ENCODE peak calls at places on chromosomes 11 and 22, in ten cellular contexts. K is lower leg skin, L is uterus, F is IMR-90, X is gastrocnemius medialis, Q is heart left ventricle, V is body of pancreas, B is A549, Y is K562, R is NB4. O is an unnamed sample.

GRCh38 chr11:68380786-68381622 is 68.6 kb downstream of the LRP5 start:
- DNase-seq in K (no peak), L (no peak), F (peak), X (no peak), Q (peak), V (no peak), B (peak), Y (no peak), R (no peak), O (no peak)

GRCh38 chr22:35835998-35836691 is 118.5 kb downstream of the APOL5 start:
- DNase-seq in K (no peak), L (peak), F (peak), X (peak), Q (peak), V (peak), B (peak), Y (no peak), R (no peak), O (peak)

GRCh38 chr11:44989831-44990566 is 39.3 kb upstream of the TP53I11 start:
- DNase-seq in K (peak), L (peak), F (no peak), X (peak), Q (peak), V (peak), B (no peak), Y (no peak), R (no peak), O (no peak)

GRCh38 chr22:48500481-48501230 is 1327.0 kb downstream of the BRD1 start:
- DNase-seq in K (no peak), L (no peak), F (no peak), X (no peak), Q (no peak), V (no peak), B (no peak), Y (no peak), R (peak), O (no peak)

GRCh38 chr22:26608129-26608528 is 9.7 kb downstream of the CRYBB1 start:
- DNase-seq in K (no peak), L (no peak), F (no peak), X (no peak), Q (no peak), V (no peak), B (no peak), Y (no peak), R (no peak), O (no peak)

GRCh38 chr22:25134028-25134427 is 65.6 kb upstream of the CRYBB3 start:
- DNase-seq in K (peak), L (no peak), F (no peak), X (no peak), Q (no peak), V (peak), B (no peak), Y (no peak), R (no peak), O (no peak)

GRCh38 chr11:114821626-114822025 is 143.3 kb downstream of the NXPE2 start:
- DNase-seq in K (no peak), L (no peak), F (peak), X (peak), Q (no peak), V (no peak), B (no peak), Y (peak), R (peak), O (no peak)

GRCh38 chr22:49140921-49141680 is 686.6 kb downstream of the BRD1 start:
- DNase-seq in K (no peak), L (no peak), F (no peak), X (no peak), Q (no peak), V (no peak), B (no peak), Y (no peak), R (no peak), O (no peak)

GRCh38 chr11:10181811-10182210 is 112.2 kb downstream of the SBF2 start:
- DNase-seq in K (no peak), L (no peak), F (peak), X (no peak), Q (no peak), V (no peak), B (peak), Y (no peak), R (peak), O (no peak)

GRCh38 chr11:117851091-117851490 is 25.4 kb downstream of the FXYD6 start:
- DNase-seq in K (no peak), L (peak), F (peak), X (no peak), Q (peak), V (no peak), B (no peak), Y (no peak), R (no peak), O (no peak)

GRCh38 chr11:80698646-80699045 is 1257.8 kb upstream of the TENM4 start:
- DNase-seq in K (peak), L (no peak), F (no peak), X (no peak), Q (no peak), V (no peak), B (no peak), Y (no peak), R (no peak), O (no peak)

GRCh38 chr11:19121646-19122045 is 4.7 kb downstream of the ZDHHC13 start:
- DNase-seq in K (no peak), L (no peak), F (peak), X (no peak), Q (no peak), V (no peak), B (no peak), Y (no peak), R (no peak), O (no peak)

GRCh38 chr11:94185387-94186084 is 56.9 kb downstream of the PANX1 start:
- DNase-seq in K (no peak), L (no peak), F (peak), X (no peak), Q (no peak), V (peak), B (no peak), Y (no peak), R (no peak), O (no peak)

GRCh38 chr11:65423516-65424199 is 1.1 kb downstream of the NEAT1 start:
- DNase-seq in K (no peak), L (no peak), F (peak), X (no peak), Q (no peak), V (no peak), B (peak), Y (no peak), R (peak), O (no peak)

GRCh38 chr11:64120951-64121569 is 44.9 kb downstream of the MACROD1 start:
- DNase-seq in K (peak), L (no peak), F (peak), X (peak), Q (peak), V (no peak), B (peak), Y (no peak), R (no peak), O (peak)

GRCh38 chr11:111586305-111586915 is 15.8 kb upstream of the SIK2 start:
- DNase-seq in K (no peak), L (no peak), F (peak), X (no peak), Q (no peak), V (peak), B (peak), Y (peak), R (peak), O (no peak)

GRCh38 chr11:60776167-60776566 is 9.0 kb upstream of the MS4A10 start:
- DNase-seq in K (no peak), L (no peak), F (no peak), X (no peak), Q (no peak), V (no peak), B (no peak), Y (no peak), R (no peak), O (no peak)

GRCh38 chr11:76610871-76611475 is 59.6 kb downstream of the LRRC32 start:
- DNase-seq in K (no peak), L (no peak), F (no peak), X (no peak), Q (peak), V (no peak), B (no peak), Y (no peak), R (no peak), O (no peak)

GRCh38 chr22:49099496-49100124 is 728.1 kb downstream of the BRD1 start:
- DNase-seq in K (no peak), L (no peak), F (no peak), X (no peak), Q (no peak), V (no peak), B (peak), Y (no peak), R (peak), O (no peak)

GRCh38 chr11:93849751-93850584 is 450 bp downstream of the VSTM5 start:
- DNase-seq in K (no peak), L (peak), F (no peak), X (no peak), Q (peak), V (peak), B (peak), Y (peak), R (peak), O (no peak)

GRCh38 chr22:36395061-36395849 is 7.5 kb upstream of the MYH9 start:
- DNase-seq in K (no peak), L (no peak), F (no peak), X (no peak), Q (no peak), V (no peak), B (no peak), Y (peak), R (no peak), O (no peak)

GRCh38 chr11:131666006-131666405 is 295.6 kb downstream of the NTM start:
- DNase-seq in K (no peak), L (no peak), F (no peak), X (no peak), Q (no peak), V (no peak), B (no peak), Y (no peak), R (no peak), O (no peak)

GRCh38 chr11:131667566-131667965 is 297.2 kb downstream of the NTM start:
- DNase-seq in K (no peak), L (no peak), F (no peak), X (no peak), Q (no peak), V (no peak), B (no peak), Y (no peak), R (no peak), O (no peak)

GRCh38 chr11:131665344-131665968 is 295.0 kb downstream of the NTM start:
- DNase-seq in K (no peak), L (no peak), F (no peak), X (no peak), Q (no peak), V (no peak), B (no peak), Y (no peak), R (no peak), O (no peak)

GRCh38 chr11:131664811-131665210 is 294.4 kb downstream of the NTM start:
- DNase-seq in K (no peak), L (no peak), F (no peak), X (no peak), Q (no peak), V (no peak), B (no peak), Y (no peak), R (no peak), O (no peak)

DNA sequence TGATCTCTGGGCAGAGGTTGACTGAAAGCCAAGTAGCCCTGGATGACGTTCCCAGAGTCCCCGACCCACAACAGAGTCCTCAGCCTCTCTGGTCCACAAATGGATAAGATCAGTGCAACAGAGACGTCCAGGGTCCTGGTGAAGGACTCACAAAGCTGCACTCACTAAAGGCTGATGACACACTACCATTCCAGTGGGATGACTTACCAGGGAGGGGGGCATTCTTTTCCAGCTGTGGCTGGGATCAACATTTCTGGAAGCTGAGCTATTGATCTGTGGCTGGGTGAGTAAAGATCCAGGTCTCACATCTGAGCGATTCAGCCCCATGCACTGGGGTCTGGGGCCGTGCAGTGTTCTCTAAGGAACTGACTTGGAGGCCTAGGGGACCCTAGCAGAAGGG is 296.2 kb downstream of the NTM start:
- DNase-seq in K (no peak), L (no peak), F (peak), X (no peak), Q (no peak), V (no peak), B (no peak), Y (no peak), R (no peak), O (peak)
- TF ChIP-seq POLR2A in K (no peak), L (no peak), F (no peak), X (no peak), Q (no peak), V (no peak), B (no peak), Y (no peak), R (no peak), O (no peak)

GRCh38 chr22:42562684-42563083 is 8.9 kb downstream of the SERHL2 start:
- DNase-seq in K (no peak), L (no peak), F (no peak), X (no peak), Q (no peak), V (no peak), B (no peak), Y (peak), R (no peak), O (no peak)
- TF ChIP-seq POLR2A in K (no peak), L (no peak), F (no peak), X (no peak), Q (no peak), V (no peak), B (no peak), Y (no peak), R (no peak), O (no peak)

GRCh38 chr11:57203359-57203758 is 21.6 kb downstream of the LRRC55 start:
- DNase-seq in K (no peak), L (peak), F (peak), X (peak), Q (peak), V (peak), B (no peak), Y (no peak), R (no peak), O (no peak)

GRCh38 chr11:57202282-57202681 is 20.5 kb downstream of the LRRC55 start:
- DNase-seq in K (no peak), L (no peak), F (no peak), X (no peak), Q (peak), V (no peak), B (no peak), Y (no peak), R (no peak), O (no peak)

GRCh38 chr11:57207160-57207559 is 25.4 kb downstream of the LRRC55 start:
- DNase-seq in K (no peak), L (no peak), F (no peak), X (no peak), Q (no peak), V (no peak), B (no peak), Y (no peak), R (no peak), O (no peak)

GRCh38 chr11:57203882-57204281 is 22.1 kb downstream of the LRRC55 start:
- DNase-seq in K (no peak), L (no peak), F (no peak), X (no peak), Q (no peak), V (no peak), B (no peak), Y (no peak), R (no peak), O (no peak)

GRCh38 chr11:57205046-57205671 is 23.4 kb downstream of the LRRC55 start:
- DNase-seq in K (no peak), L (no peak), F (peak), X (no peak), Q (peak), V (no peak), B (peak), Y (no peak), R (peak), O (no peak)
- TF ChIP-seq POLR2A in K (no peak), L (no peak), F (no peak), X (no peak), Q (no peak), V (no peak), B (no peak), Y (no peak), R (no peak), O (no peak)

DNA sequence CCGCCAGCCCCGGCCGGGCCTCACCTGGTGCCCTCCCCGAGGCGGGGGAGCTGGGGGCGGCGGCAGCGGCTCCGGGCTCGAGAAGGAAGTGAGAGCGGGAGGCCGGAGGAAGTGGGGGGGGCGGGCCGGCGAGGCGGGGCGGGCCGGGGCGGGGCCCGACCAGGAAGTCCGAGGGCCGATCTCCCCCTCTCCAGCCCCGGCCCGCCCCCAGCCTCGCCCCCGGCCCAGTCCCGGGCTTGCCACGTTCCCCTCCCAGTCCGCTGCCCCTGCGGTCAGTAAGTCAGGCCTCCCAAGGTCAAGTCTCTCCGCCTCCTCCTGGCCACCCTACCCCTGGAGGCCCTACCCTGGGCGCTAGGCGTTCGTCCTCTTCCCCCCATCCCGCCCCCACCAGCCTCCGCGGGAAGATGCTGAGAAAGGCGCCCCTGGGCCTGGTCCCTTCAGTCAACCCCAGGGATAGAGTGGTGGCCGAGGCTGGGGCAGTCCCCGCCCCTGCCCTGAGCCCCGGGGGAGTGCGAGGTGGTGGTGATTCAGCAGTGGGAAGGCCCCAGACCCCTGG is at the start of gene RHOG:
- DNase-seq in K (peak), L (peak), F (peak), X (peak), Q (peak), V (peak), B (peak), Y (peak), R (no peak), O (peak)
- TF ChIP-seq POLR2A in K (no peak), L (peak), F (no peak), X (peak), Q (no peak), V (peak), B (peak), Y (no peak), R (peak), O (no peak)

GRCh38 chr22:46038174-46038487 is 61.2 kb upstream of the WNT7B start:
- DNase-seq in K (no peak), L (no peak), F (no peak), X (no peak), Q (no peak), V (no peak), B (no peak), Y (no peak), R (no peak), O (no peak)

GRCh38 chr22:46036558-46037408 is 59.8 kb upstream of the WNT7B start:
- DNase-seq in K (no peak), L (peak), F (no peak), X (no peak), Q (no peak), V (peak), B (peak), Y (peak), R (peak), O (no peak)

GRCh38 chr22:46035380-46035741 is 58.4 kb upstream of the WNT7B start:
- DNase-seq in K (no peak), L (no peak), F (no peak), X (no peak), Q (no peak), V (no peak), B (no peak), Y (no peak), R (no peak), O (no peak)

GRCh38 chr22:46033256-46034200 is 56.6 kb upstream of the WNT7B start:
- DNase-seq in K (no peak), L (peak), F (peak), X (no peak), Q (no peak), V (peak), B (no peak), Y (no peak), R (no peak), O (no peak)

DNA sequence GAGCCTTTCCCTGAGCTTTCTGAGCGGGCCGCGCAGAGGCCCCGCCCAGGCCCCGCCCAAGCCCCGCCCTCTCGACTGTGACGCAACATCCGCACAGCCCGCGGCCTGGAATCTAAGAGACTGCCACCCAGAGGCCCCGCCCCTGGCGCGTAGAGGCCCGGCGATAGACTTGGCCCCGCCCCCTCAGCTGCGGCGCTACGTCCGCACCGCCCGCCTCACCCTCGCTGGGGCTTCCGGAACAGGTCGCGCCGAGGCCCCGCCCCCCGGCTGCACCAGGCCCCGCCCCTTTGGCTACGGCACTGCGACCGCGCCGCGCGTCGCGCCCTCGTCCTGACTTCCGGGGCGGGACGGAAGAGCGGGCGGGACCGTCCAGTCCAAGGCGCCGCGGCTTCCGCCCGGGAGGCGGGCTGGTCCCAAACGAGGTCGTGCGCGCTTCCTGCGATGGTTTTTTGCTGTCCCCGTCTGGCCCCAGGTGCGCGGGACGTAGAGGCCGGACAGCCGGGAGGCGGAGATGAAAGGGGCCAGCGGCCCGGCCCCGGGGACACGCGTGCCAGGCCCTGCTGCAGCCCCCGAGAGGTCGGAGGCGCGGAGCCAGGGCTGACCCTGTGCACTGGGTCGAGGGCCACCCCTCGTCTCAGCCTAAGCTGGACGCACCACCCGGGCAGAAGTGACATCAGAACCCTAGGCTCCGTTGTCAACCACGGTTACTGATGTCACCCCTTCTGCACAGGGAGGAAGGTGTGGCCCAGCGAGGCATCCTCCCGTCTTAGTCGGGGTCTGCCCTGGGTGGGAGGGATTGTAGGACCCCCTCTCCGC is 59.0 kb upstream of the WNT7B start:
- DNase-seq in K (peak), L (peak), F (peak), X (peak), Q (peak), V (peak), B (peak), Y (peak), R (peak), O (peak)
- TF ChIP-seq POLR2A in K (no peak), L (peak), F (peak), X (peak), Q (peak), V (peak), B (peak), Y (peak), R (peak), O (peak)

DNA sequence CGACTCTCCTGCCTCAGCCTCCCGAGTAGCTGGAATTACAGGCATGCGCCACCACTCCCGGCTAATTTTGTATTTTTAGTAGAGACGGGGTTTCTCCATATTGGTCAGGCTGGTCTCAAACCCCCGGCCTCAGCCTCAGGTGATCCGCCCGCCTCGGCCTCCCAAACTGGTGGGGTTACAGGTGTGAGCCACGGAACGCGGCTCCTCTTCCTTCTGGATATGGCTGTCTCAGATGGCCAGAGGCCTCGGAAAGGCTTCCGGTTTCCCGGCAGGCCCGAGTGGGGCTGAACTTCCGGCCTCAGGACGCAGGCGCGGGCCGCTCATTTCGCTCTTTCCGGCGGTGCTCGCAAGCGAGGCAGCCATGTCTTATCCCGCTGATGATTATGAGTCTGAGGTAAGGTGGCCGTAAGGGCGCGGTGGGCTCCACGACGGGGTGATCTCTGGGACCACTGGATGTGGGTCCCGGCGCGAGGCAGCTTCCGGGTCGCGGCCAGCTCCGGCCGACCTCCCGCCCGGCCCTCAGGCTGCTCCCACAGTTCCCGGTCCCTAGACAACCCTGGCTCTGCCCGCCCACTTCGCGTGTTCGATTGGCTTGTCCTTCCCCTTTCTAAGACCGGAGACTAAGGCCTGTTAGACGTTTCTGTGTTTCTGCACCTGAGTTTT is at the start of gene EIF3L:
- DNase-seq in K (peak), L (peak), F (peak), X (peak), Q (peak), V (peak), B (peak), Y (peak), R (peak), O (peak)
- TF ChIP-seq POLR2A in K (no peak), L (peak), F (peak), X (peak), Q (peak), V (peak), B (peak), Y (peak), R (peak), O (peak)